ENCODE peak calls at places on chromosome X, in eight cellular contexts. X is T-helper 9 cell, D is fibroblast of pulmonary artery, U is HEK293T, Z is iris pigment epithelial cell, P is ELF-1, O is WERI-Rb-1, C is EL. A is an unnamed sample.

GRCh38 chrX:143635915-143636314 is at the start of gene SLITRK4:
- DNase-seq in X (no peak), D (peak), U (no peak), Z (no peak), P (peak), O (no peak), C (no peak), A (no peak)

GRCh38 chrX:119488749-119489148 is 20.5 kb downstream of the SLC25A5 start:
- DNase-seq in X (peak), D (peak), U (peak), Z (peak), P (peak), O (peak), C (peak), A (no peak)

GRCh38 chrX:123361371-123361770 is 177.3 kb downstream of the GRIA3 start:
- DNase-seq in X (no peak), D (no peak), U (no peak), Z (no peak), P (peak), O (no peak), C (no peak), A (no peak)

GRCh38 chrX:124274438-124275166 is 57.9 kb upstream of the TEX13D start:
- DNase-seq in X (no peak), D (no peak), U (no peak), Z (no peak), P (peak), O (no peak), C (no peak), A (no peak)

GRCh38 chrX:153793291-153793690 is 884 bp downstream of the IDH3G start:
- DNase-seq in X (no peak), D (no peak), U (no peak), Z (no peak), P (peak), O (no peak), C (peak), A (no peak)

GRCh38 chrX:29728639-29729038 is 486.7 kb upstream of the MAGEB2 start:
- DNase-seq in X (no peak), D (peak), U (no peak), Z (peak), P (no peak), O (no peak), C (no peak), A (no peak)

GRCh38 chrX:104488811-104489210 is 77.2 kb upstream of the IL1RAPL2 start:
- DNase-seq in X (no peak), D (no peak), U (no peak), Z (peak), P (no peak), O (no peak), C (no peak), A (no peak)

GRCh38 chrX:9832811-9833210 is 46.6 kb downstream of the SHROOM2 start:
- DNase-seq in X (no peak), D (no peak), U (no peak), Z (no peak), P (peak), O (no peak), C (no peak), A (no peak)

GRCh38 chrX:56797966-56798711 is 69.1 kb downstream of the NBDY start:
- DNase-seq in X (no peak), D (peak), U (no peak), Z (peak), P (no peak), O (peak), C (peak), A (peak)

GRCh38 chrX:105837227-105837626 is 14.9 kb downstream of the NRK start:
- DNase-seq in X (no peak), D (peak), U (peak), Z (peak), P (no peak), O (no peak), C (no peak), A (no peak)

GRCh38 chrX:55450259-55450658 is 1.7 kb upstream of the MAGEH1 start:
- DNase-seq in X (no peak), D (peak), U (no peak), Z (peak), P (peak), O (peak), C (peak), A (no peak)

GRCh38 chrX:45803383-45803921 is 602.8 kb upstream of the DIPK2B start:
- DNase-seq in X (no peak), D (peak), U (no peak), Z (peak), P (no peak), O (no peak), C (peak), A (no peak)

GRCh38 chrX:101682723-101683122 is 23.1 kb upstream of the ARMCX2 start:
- DNase-seq in X (no peak), D (peak), U (no peak), Z (peak), P (peak), O (no peak), C (peak), A (no peak)

GRCh38 chrX:154507673-154508072 is 8.4 kb downstream of the FAM3A start:
- DNase-seq in X (no peak), D (no peak), U (no peak), Z (no peak), P (no peak), O (no peak), C (no peak), A (no peak)

GRCh38 chrX:136496359-136496767 is 1.0 kb upstream of the HTATSF1 start:
- DNase-seq in X (no peak), D (no peak), U (no peak), Z (no peak), P (peak), O (no peak), C (no peak), A (no peak)

GRCh38 chrX:17605676-17606075 is 131.6 kb upstream of the SCML1 start:
- DNase-seq in X (no peak), D (peak), U (no peak), Z (no peak), P (no peak), O (no peak), C (no peak), A (no peak)

GRCh38 chrX:53071604-53072417 is 10.4 kb upstream of the TSPYL2 start:
- DNase-seq in X (peak), D (peak), U (peak), Z (peak), P (peak), O (peak), C (peak), A (no peak)

GRCh38 chrX:134929813-134930212 is 61.0 kb upstream of the SMIM10 start:
- DNase-seq in X (no peak), D (no peak), U (no peak), Z (no peak), P (no peak), O (no peak), C (no peak), A (no peak)

GRCh38 chrX:112941209-112941788 is 100.7 kb upstream of the AMOT start:
- DNase-seq in X (no peak), D (no peak), U (no peak), Z (no peak), P (no peak), O (no peak), C (no peak), A (no peak)

GRCh38 chrX:140439455-140439854 is 65.4 kb downstream of the SOX3 start:
- DNase-seq in X (no peak), D (no peak), U (no peak), Z (no peak), P (peak), O (no peak), C (no peak), A (no peak)

GRCh38 chrX:129686422-129686948 is 31.7 kb upstream of the APLN start:
- DNase-seq in X (no peak), D (peak), U (no peak), Z (no peak), P (peak), O (no peak), C (no peak), A (no peak)

GRCh38 chrX:138748480-138748879 is 37.0 kb upstream of the FGF13 start:
- DNase-seq in X (no peak), D (peak), U (no peak), Z (peak), P (no peak), O (no peak), C (no peak), A (no peak)

GRCh38 chrX:40240844-40241243 is 143.1 kb upstream of the BCOR start:
- DNase-seq in X (no peak), D (no peak), U (no peak), Z (no peak), P (no peak), O (no peak), C (no peak), A (no peak)

GRCh38 chrX:134418317-134419113 is 41.5 kb upstream of the HPRT1 start:
- DNase-seq in X (no peak), D (peak), U (no peak), Z (peak), P (no peak), O (no peak), C (peak), A (no peak)

GRCh38 chrX:131543774-131544173 is at the start of gene OR13H1:
- DNase-seq in X (no peak), D (no peak), U (no peak), Z (no peak), P (no peak), O (no peak), C (no peak), A (no peak)

GRCh38 chrX:49079489-49080428 is at the start of gene WDR45:
- DNase-seq in X (peak), D (peak), U (peak), Z (peak), P (peak), O (peak), C (peak), A (peak)

GRCh38 chrX:38277802-38278201 is 49.5 kb downstream of the RPGR start:
- DNase-seq in X (no peak), D (no peak), U (no peak), Z (peak), P (no peak), O (no peak), C (no peak), A (no peak)

GRCh38 chrX:68498044-68498507 is 775 bp upstream of the YIPF6 start:
- DNase-seq in X (no peak), D (no peak), U (no peak), Z (peak), P (peak), O (no peak), C (no peak), A (no peak)

GRCh38 chrX:40402771-40403533 is 177.8 kb upstream of the ATP6AP2 start:
- DNase-seq in X (no peak), D (peak), U (no peak), Z (peak), P (peak), O (peak), C (peak), A (no peak)

GRCh38 chrX:7941390-7942042 is 14.3 kb upstream of the PNPLA4 start:
- DNase-seq in X (no peak), D (peak), U (no peak), Z (peak), P (peak), O (peak), C (peak), A (no peak)

GRCh38 chrX:17291141-17291900 is 83.7 kb upstream of the NHS start:
- DNase-seq in X (no peak), D (no peak), U (no peak), Z (no peak), P (peak), O (no peak), C (no peak), A (no peak)

GRCh38 chrX:134971926-134972325 is 18.9 kb upstream of the SMIM10 start:
- DNase-seq in X (no peak), D (no peak), U (no peak), Z (no peak), P (no peak), O (no peak), C (no peak), A (no peak)

GRCh38 chrX:77693594-77693993 is 92.4 kb downstream of the ATRX start:
- DNase-seq in X (no peak), D (no peak), U (no peak), Z (no peak), P (no peak), O (no peak), C (no peak), A (no peak)

A was measured in esophagus muscularis mucosa.